ENCODE peak calls at places on chromosomes 16 and 17, in four cellular contexts. S, F, U and M are unnamed samples. For H3K4me1, the result is how much of the 10 kb centered on the place peaks cover.

GRCh38 chr17:48478224-48479013 is 48.4 kb upstream of the SKAP1 start:
- DNase-seq in F (no peak), S (peak), U (no peak), M (no peak)

GRCh38 chr16:80924372-80924978 is 82.2 kb downstream of the CMC2 start:
- DNase-seq in S (peak), F (peak), U (peak), M (peak)

GRCh38 chr17:31349454-31349853 is 28.0 kb upstream of the EVI2A start:
- DNase-seq in S (no peak), U (no peak), F (no peak), M (no peak)

GRCh38 chr16:57711331-57711730 is 16.7 kb downstream of the DRC7 start:
- DNase-seq in S (no peak), U (no peak), F (no peak), M (no peak)

GRCh38 chr16:47905771-47906170 is 250.0 kb downstream of the ABCC12 start:
- DNase-seq in F (no peak), U (no peak), S (no peak), M (no peak)

GRCh38 chr17:39740357-39741111 is 2.8 kb downstream of the GRB7 start:
- DNase-seq in U (no peak), S (peak), F (peak), M (no peak)

GRCh38 chr17:1362065-1362848 is 37.8 kb downstream of the YWHAE start:
- DNase-seq in F (no peak), S (no peak), U (no peak), M (no peak)

GRCh38 chr16:20104563-20105183 is 31.0 kb upstream of the GPR139 start:
- DNase-seq in S (no peak), F (no peak), U (no peak), M (no peak)

GRCh38 chr17:6496636-6497441 is 52.6 kb downstream of the PIMREG start:
- DNase-seq in U (no peak), F (no peak), S (no peak), M (no peak)

GRCh38 chr17:18143044-18143936 is 34.7 kb downstream of the MYO15A start:
- DNase-seq in F (no peak), S (peak), U (peak), M (no peak)

GRCh38 chr16:76157629-76158028 is 119.6 kb upstream of the CNTNAP4 start:
- DNase-seq in F (no peak), S (no peak), U (peak), M (no peak)

GRCh38 chr17:5419959-5420653 is at the start of gene RPAIN:
- DNase-seq in S (peak), U (peak), F (peak), M (peak)

GRCh38 chr16:58476791-58477190 is 23.2 kb upstream of the NDRG4 start:
- DNase-seq in F (no peak), U (no peak), S (no peak), M (no peak)

GRCh38 chr17:77824102-77824779 is 134.3 kb upstream of the TNRC6C start:
- DNase-seq in F (no peak), S (no peak), U (no peak), M (no peak)

GRCh38 chr16:3112058-3112880 is at the start of gene ZNF205:
- DNase-seq in U (peak), F (peak), S (peak), M (no peak)

GRCh38 chr16:88861359-88861758 is 4.4 kb downstream of the TRAPPC2L start:
- DNase-seq in U (no peak), F (no peak), S (no peak), M (no peak)

GRCh38 chr16:80993293-80993691 is 13.4 kb downstream of the CMC2 start:
- DNase-seq in U (no peak), F (peak), S (peak), M (no peak)

GRCh38 chr17:43722921-43723665 is 35.5 kb downstream of the SOST start:
- DNase-seq in S (no peak), F (no peak), U (no peak), M (no peak)

GRCh38 chr16:916400-916799 is 54.4 kb downstream of the LMF1 start:
- DNase-seq in S (no peak), U (no peak), F (no peak), M (no peak)

GRCh38 chr17:40779181-40779909 is 3.0 kb downstream of the KRT27 start:
- DNase-seq in U (no peak), F (no peak), S (no peak), M (no peak)

GRCh38 chr17:81094744-81095607 is 60.0 kb downstream of the BAIAP2 start:
- DNase-seq in S (peak), F (peak), U (peak), M (peak)
- H3K4me1 ChIP-seq in S (half or more), F (half or more), U (under half), M (under half)

DNA sequence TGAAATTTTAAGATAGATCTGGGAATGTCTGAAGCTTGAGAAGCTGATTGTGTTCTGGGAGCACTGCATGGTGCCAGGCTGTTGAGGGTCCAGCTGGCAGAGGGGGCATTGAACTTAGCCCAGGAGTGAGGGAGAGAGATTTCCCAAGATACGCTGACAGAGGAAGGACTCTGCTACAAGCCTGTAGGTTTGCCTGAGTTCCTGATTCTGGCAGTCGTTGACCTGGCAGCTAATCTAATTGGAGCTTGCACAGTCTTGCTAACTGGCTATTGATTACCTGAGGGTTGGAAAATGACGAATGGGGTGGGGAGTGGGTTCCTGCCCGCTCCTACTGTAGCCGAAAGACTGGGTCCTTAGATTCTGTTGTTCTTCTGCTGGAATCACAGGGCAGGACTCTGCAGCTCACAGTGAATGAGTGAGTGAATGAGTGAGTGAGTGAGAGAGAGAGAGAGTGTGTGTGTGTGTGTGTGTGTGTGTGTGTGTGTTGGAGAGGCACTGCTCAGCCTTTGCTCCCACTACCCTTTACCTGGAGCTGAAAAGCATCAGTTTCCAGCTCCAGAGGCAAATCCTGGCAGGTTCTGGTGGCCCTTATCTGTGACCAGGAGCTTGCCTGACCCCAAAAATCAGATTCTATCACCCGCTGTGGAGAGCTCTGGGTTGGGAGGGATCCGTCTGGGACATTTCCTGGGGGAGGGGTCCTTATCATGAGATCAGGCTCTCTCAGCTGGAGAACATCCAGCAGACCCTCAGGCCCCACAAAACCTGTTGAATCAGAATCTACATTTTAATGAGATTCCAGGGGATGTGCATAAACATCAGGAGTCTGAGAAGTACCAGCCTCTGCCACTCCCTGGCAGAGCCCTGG is 16.7 kb downstream of the CTRL start:
- DNase-seq in U (no peak), S (no peak), F (no peak), M (no peak)
- H2AFZ ChIP-seq in U (no peak), S (no peak), F (no peak), M (no peak)

GRCh38 chr17:36082062-36082461 is 7.9 kb downstream of the CCL3 start:
- DNase-seq in S (no peak), F (no peak), U (no peak), M (no peak)
- H3K4me1 ChIP-seq in S (under half), F (under half), U (under half), M (under half)

DNA sequence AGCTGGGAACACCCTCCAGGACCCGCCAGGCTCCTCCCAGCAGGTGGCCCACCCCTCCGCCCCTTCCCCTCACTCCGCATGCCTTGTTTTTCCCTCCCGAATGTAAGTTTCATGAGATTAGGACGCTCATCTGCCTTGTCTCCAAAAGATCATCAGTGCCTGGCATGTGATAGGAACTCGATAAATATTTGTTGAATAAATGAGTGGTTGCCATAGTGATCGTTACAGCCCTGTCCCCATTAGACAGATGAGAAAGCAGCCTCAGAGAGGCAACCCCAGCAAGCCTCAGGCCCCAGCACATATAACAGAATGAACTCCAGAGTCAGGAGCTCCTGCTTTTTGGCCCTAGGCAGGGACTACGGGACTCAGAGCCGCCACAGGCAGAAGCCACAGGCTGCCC is 5.0 kb downstream of the CAMKK1 start:
- DNase-seq in U (no peak), S (no peak), F (no peak), M (no peak)
- H2AFZ ChIP-seq in U (no peak), S (peak), F (no peak), M (no peak)

DNA sequence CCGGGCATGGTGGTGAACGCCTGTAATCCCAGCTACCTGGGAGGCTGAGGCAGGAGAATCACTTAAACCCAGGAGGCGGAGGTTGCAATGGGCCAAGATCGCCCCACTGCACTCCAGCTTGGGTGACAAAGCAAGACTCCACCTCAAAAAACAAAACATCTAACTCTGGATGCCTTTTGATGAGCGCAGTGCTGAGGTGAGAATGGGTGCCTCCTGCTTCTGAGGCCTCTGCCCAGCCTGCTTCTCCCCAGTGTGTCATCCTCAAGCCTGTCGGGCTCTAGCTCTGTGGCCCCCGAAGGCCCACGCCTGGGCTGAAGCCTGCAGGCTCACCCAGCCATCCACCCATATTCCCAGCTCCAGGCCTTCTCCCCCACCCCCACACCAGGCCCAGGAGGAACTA is 10.5 kb upstream of the MTSS2 start:
- DNase-seq in S (no peak), F (no peak), U (no peak), M (no peak)
- H3K4me1 ChIP-seq in S (under half), F (under half), U (under half), M (under half)

GRCh38 chr16:84604477-84605013 is 13.3 kb downstream of the COTL1 start:
- DNase-seq in F (no peak), U (peak), S (no peak), M (no peak)

GRCh38 chr16:84605339-84605848 is 12.5 kb downstream of the COTL1 start:
- DNase-seq in F (no peak), U (no peak), S (no peak), M (no peak)

GRCh38 chr16:84606081-84606875 is 11.6 kb downstream of the COTL1 start:
- DNase-seq in F (no peak), S (no peak), U (no peak), M (no peak)

GRCh38 chr16:84600343-84601229 is 17.3 kb downstream of the COTL1 start:
- DNase-seq in U (no peak), S (peak), F (no peak), M (no peak)

DNA sequence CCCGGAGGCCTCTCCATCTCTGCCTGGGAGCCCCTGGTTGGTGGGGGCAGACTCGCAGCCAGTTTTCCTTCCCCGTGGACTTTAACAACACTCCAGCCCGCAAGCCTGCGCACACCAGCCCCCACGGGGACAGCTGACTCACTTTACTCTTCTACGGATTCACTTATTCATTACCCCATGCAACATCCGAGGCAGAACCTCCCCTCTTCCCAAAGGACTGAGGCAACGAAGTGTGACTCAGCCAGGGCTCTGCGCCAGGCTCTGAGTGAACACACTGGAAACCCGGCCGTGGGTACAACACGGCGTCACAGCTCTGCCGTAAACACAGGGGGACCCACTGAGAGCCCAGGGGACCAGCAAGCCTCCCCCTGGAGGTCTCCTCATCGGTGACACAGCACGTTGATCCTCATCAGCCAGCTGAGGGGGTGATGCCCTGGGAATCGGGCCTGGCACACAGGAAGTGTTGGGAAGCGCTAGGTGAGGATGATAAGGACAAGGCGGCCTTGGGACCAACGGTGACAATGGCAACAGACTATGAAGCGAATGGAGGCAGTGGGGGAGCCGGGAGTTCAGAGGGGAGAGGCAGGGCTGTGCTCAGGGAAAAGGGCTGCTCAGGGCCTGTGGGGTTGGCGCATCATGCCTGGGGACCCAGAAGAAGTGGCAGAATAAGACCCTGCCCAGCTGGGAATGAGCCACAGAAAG is 14.6 kb downstream of the COTL1 start:
- DNase-seq in U (no peak), F (peak), S (no peak), M (no peak)
- H2AFZ ChIP-seq in U (no peak), F (no peak), S (no peak), M (no peak)